ENCODE peak calls at places on chromosome 22, in ten cellular contexts. One of them, this sample, is unnamed.

GRCh38 chr22:17772963-17773605 is 1.2 kb downstream of the BID start:
- DNase-seq in endothelial cell: no peak
- DNase-seq in adipocyte: peak; percentile 51
- DNase-seq in activated gamma-delta T cell treated with Interleukin-2 at 50 U/mL for 16 hours: no peak
- DNase-seq in AG09309: peak; percentile 8
- DNase-seq in stimulated activated CD8-positive, alpha-beta memory T cell treated with anti-CD3 and anti-CD28 coated beads, Interleukin-7, amount 100 ng/mL, for 1 hour: no peak
- DNase-seq in Panc1: no peak
- DNase-seq in HuH-7.5: no peak
- DNase-seq in NCI-H526: no peak
- DNase-seq in activated naive CD4-positive, alpha-beta T cell treated with anti-CD3 and anti-CD28 coated beads, Interleukin-2, amount 10 ng/mL, durations not matched to agents 7 days and 5 days: peak; percentile 23
- DNase-seq in this sample: no peak

GRCh38 chr22:38257650-38258246 is 15.1 kb downstream of the TMEM184B start:
- DNase-seq in activated naive CD4-positive, alpha-beta T cell treated with anti-CD3 and anti-CD28 coated beads, Interleukin-2, amount 10 ng/mL, durations not matched to agents 7 days and 5 days: no peak
- DNase-seq in NCI-H526: no peak
- DNase-seq in endothelial cell: no peak
- DNase-seq in stimulated activated CD8-positive, alpha-beta memory T cell treated with anti-CD3 and anti-CD28 coated beads, Interleukin-7, amount 100 ng/mL, for 1 hour: no peak
- DNase-seq in adipocyte: peak; percentile 20
- DNase-seq in activated gamma-delta T cell treated with Interleukin-2 at 50 U/mL for 16 hours: no peak
- DNase-seq in AG09309: no peak
- DNase-seq in Panc1: no peak
- DNase-seq in HuH-7.5: no peak
- DNase-seq in this sample: no peak

GRCh38 chr22:42174062-42174461 is 43.5 kb upstream of the CYP2D6 start:
- DNase-seq in activated gamma-delta T cell treated with Interleukin-2 at 50 U/mL for 16 hours: no peak
- DNase-seq in stimulated activated CD8-positive, alpha-beta memory T cell treated with anti-CD3 and anti-CD28 coated beads, Interleukin-7, amount 100 ng/mL, for 1 hour: no peak
- DNase-seq in AG09309: no peak
- DNase-seq in HuH-7.5: no peak
- DNase-seq in Panc1: no peak
- DNase-seq in activated naive CD4-positive, alpha-beta T cell treated with anti-CD3 and anti-CD28 coated beads, Interleukin-2, amount 10 ng/mL, durations not matched to agents 7 days and 5 days: no peak
- DNase-seq in adipocyte: no peak
- DNase-seq in endothelial cell: no peak
- DNase-seq in NCI-H526: no peak
- DNase-seq in this sample: no peak

GRCh38 chr22:17969732-17970131 is 54.6 kb downstream of the MICAL3 start:
- DNase-seq in AG09309: peak; percentile 69
- DNase-seq in endothelial cell: no peak
- DNase-seq in NCI-H526: no peak
- DNase-seq in stimulated activated CD8-positive, alpha-beta memory T cell treated with anti-CD3 and anti-CD28 coated beads, Interleukin-7, amount 100 ng/mL, for 1 hour: no peak
- DNase-seq in adipocyte: peak; percentile 90
- DNase-seq in activated gamma-delta T cell treated with Interleukin-2 at 50 U/mL for 16 hours: no peak
- DNase-seq in HuH-7.5: no peak
- DNase-seq in Panc1: no peak
- DNase-seq in activated naive CD4-positive, alpha-beta T cell treated with anti-CD3 and anti-CD28 coated beads, Interleukin-2, amount 10 ng/mL, durations not matched to agents 7 days and 5 days: no peak
- DNase-seq in this sample: no peak

GRCh38 chr22:46798366-46799057 is 36.1 kb downstream of the TBC1D22A start:
- DNase-seq in HuH-7.5: peak; percentile 81
- DNase-seq in activated naive CD4-positive, alpha-beta T cell treated with anti-CD3 and anti-CD28 coated beads, Interleukin-2, amount 10 ng/mL, durations not matched to agents 7 days and 5 days: peak; percentile 79
- DNase-seq in NCI-H526: no peak
- DNase-seq in AG09309: no peak
- DNase-seq in Panc1: peak; percentile 22
- DNase-seq in endothelial cell: peak; percentile 91
- DNase-seq in stimulated activated CD8-positive, alpha-beta memory T cell treated with anti-CD3 and anti-CD28 coated beads, Interleukin-7, amount 100 ng/mL, for 1 hour: peak; percentile 55
- DNase-seq in adipocyte: peak; percentile 84
- DNase-seq in activated gamma-delta T cell treated with Interleukin-2 at 50 U/mL for 16 hours: peak; percentile 72
- DNase-seq in this sample: peak; percentile 85

GRCh38 chr22:32991353-32992115 is 66.6 kb downstream of the SYN3 start:
- DNase-seq in HuH-7.5: no peak
- DNase-seq in activated naive CD4-positive, alpha-beta T cell treated with anti-CD3 and anti-CD28 coated beads, Interleukin-2, amount 10 ng/mL, durations not matched to agents 7 days and 5 days: no peak
- DNase-seq in stimulated activated CD8-positive, alpha-beta memory T cell treated with anti-CD3 and anti-CD28 coated beads, Interleukin-7, amount 100 ng/mL, for 1 hour: no peak
- DNase-seq in adipocyte: peak; percentile 91
- DNase-seq in Panc1: no peak
- DNase-seq in NCI-H526: no peak
- DNase-seq in endothelial cell: no peak
- DNase-seq in AG09309: no peak
- DNase-seq in activated gamma-delta T cell treated with Interleukin-2 at 50 U/mL for 16 hours: no peak
- DNase-seq in this sample: no peak

GRCh38 chr22:43186272-43187170 is at the start of gene TTLL12:
- DNase-seq in adipocyte: peak; percentile 83
- DNase-seq in activated naive CD4-positive, alpha-beta T cell treated with anti-CD3 and anti-CD28 coated beads, Interleukin-2, amount 10 ng/mL, durations not matched to agents 7 days and 5 days: peak; percentile 71
- DNase-seq in activated gamma-delta T cell treated with Interleukin-2 at 50 U/mL for 16 hours: peak; percentile 54
- DNase-seq in endothelial cell: peak; percentile 61
- DNase-seq in HuH-7.5: peak; percentile 66
- DNase-seq in stimulated activated CD8-positive, alpha-beta memory T cell treated with anti-CD3 and anti-CD28 coated beads, Interleukin-7, amount 100 ng/mL, for 1 hour: peak; percentile 20
- DNase-seq in Panc1: no peak
- DNase-seq in AG09309: no peak
- DNase-seq in NCI-H526: no peak
- DNase-seq in this sample: peak; percentile 56

GRCh38 chr22:27925331-27925730 is 6.3 kb upstream of the PITPNB start:
- DNase-seq in adipocyte: no peak
- DNase-seq in activated naive CD4-positive, alpha-beta T cell treated with anti-CD3 and anti-CD28 coated beads, Interleukin-2, amount 10 ng/mL, durations not matched to agents 7 days and 5 days: no peak
- DNase-seq in endothelial cell: no peak
- DNase-seq in AG09309: no peak
- DNase-seq in Panc1: no peak
- DNase-seq in NCI-H526: no peak
- DNase-seq in stimulated activated CD8-positive, alpha-beta memory T cell treated with anti-CD3 and anti-CD28 coated beads, Interleukin-7, amount 100 ng/mL, for 1 hour: no peak
- DNase-seq in HuH-7.5: no peak
- DNase-seq in activated gamma-delta T cell treated with Interleukin-2 at 50 U/mL for 16 hours: no peak
- DNase-seq in this sample: no peak

GRCh38 chr22:47207846-47208554 is 445.6 kb downstream of the TBC1D22A start:
- DNase-seq in activated naive CD4-positive, alpha-beta T cell treated with anti-CD3 and anti-CD28 coated beads, Interleukin-2, amount 10 ng/mL, durations not matched to agents 7 days and 5 days: no peak
- DNase-seq in adipocyte: no peak
- DNase-seq in AG09309: no peak
- DNase-seq in activated gamma-delta T cell treated with Interleukin-2 at 50 U/mL for 16 hours: no peak
- DNase-seq in NCI-H526: no peak
- DNase-seq in Panc1: no peak
- DNase-seq in stimulated activated CD8-positive, alpha-beta memory T cell treated with anti-CD3 and anti-CD28 coated beads, Interleukin-7, amount 100 ng/mL, for 1 hour: no peak
- DNase-seq in endothelial cell: no peak
- DNase-seq in HuH-7.5: no peak
- DNase-seq in this sample: no peak